ENCODE peak calls at places on chromosomes 12 and 14, in six cellular contexts. H is NCI-H1436, M is Caki2, N is T1000, U is fibroblast of mammary gland, B is adipocyte. S is an unnamed sample.

GRCh38 chr14:33280646-33281045 is 342.0 kb downstream of the NPAS3 start:
- DNase-seq in N (no peak), U (peak; percentile 76), H (no peak), M (peak; percentile 8), B (peak; percentile 3), S (no peak)

GRCh38 chr12:133202493-133203343 is 21.4 kb downstream of the ZNF268 start:
- DNase-seq in M (peak; percentile 39), N (no peak), B (no peak), H (no peak), U (peak; percentile 26), S (no peak)

GRCh38 chr14:77181603-77182437 is at the start of gene TMEM63C:
- DNase-seq in U (no peak), M (peak; percentile 89), N (no peak), H (peak; percentile 92), B (no peak), S (no peak)

GRCh38 chr12:32501835-32502333 is 102.5 kb downstream of the FGD4 start:
- DNase-seq in H (peak; percentile 20), U (peak; percentile 80), M (peak; percentile 16), N (no peak), B (peak; percentile 65), S (no peak)

GRCh38 chr14:20429801-20430669 is 5.9 kb downstream of the KLHL33 start:
- DNase-seq in U (no peak), B (no peak), N (no peak), H (no peak), M (no peak), S (no peak)

GRCh38 chr14:72060917-72061316 is 128.7 kb downstream of the RGS6 start:
- DNase-seq in N (no peak), M (no peak), H (no peak), B (no peak), U (no peak), S (no peak)

GRCh38 chr12:1925125-1925963 is 6.9 kb upstream of the CACNA2D4 start:
- DNase-seq in U (no peak), B (no peak), M (no peak), N (no peak), H (no peak), S (no peak)

GRCh38 chr14:65709576-65709975 is 297.0 kb downstream of the FUT8 start:
- DNase-seq in U (peak; percentile 12), B (no peak), H (no peak), M (no peak), N (no peak), S (no peak)

S was measured in right cardiac atrium.